ENCODE peak calls at places on chromosomes 6 and 20, in nine cellular contexts. H, B, J, G, V, S, F, M and K are unnamed samples.

GRCh38 chr20:63093966-63094766 is 87.4 kb upstream of the BHLHE23 start:
- DNase-seq in V (peak; percentile 69), J (no peak), H (no peak), F (no peak), G (peak; percentile 22), S (peak; percentile 35), B (no peak), M (peak; percentile 5), K (no peak)

GRCh38 chr6:135304883-135305282 is 123.8 kb downstream of the MYB start:
- DNase-seq in F (no peak), H (no peak), G (no peak), M (no peak), J (no peak), B (no peak), V (no peak), S (no peak), K (no peak)

GRCh38 chr6:20173833-20174796 is 38.2 kb downstream of the MBOAT1 start:
- DNase-seq in M (no peak), J (no peak), B (no peak), V (no peak), S (no peak), F (no peak), G (no peak), H (no peak), K (no peak)

GRCh38 chr20:53736757-53737403 is 143.2 kb upstream of the ZNF217 start:
- DNase-seq in V (no peak), H (peak; percentile 52), F (no peak), B (no peak), S (no peak), G (no peak), J (no peak), M (no peak), K (no peak)

GRCh38 chr6:42359021-42359420 is 92.7 kb downstream of the TRERF1 start:
- DNase-seq in V (peak; percentile 72), F (no peak), M (no peak), G (no peak), J (no peak), H (no peak), S (no peak), B (no peak), K (no peak)

GRCh38 chr6:160927416-160927815 is 64.2 kb upstream of the MAP3K4 start:
- DNase-seq in F (no peak), V (no peak), H (no peak), S (no peak), J (no peak), B (no peak), M (no peak), G (no peak), K (no peak)

GRCh38 chr6:124551711-124552233 is 410.5 kb upstream of the RNF217 start:
- DNase-seq in S (no peak), F (no peak), H (no peak), M (no peak), V (no peak), G (no peak), J (no peak), B (no peak), K (no peak)

GRCh38 chr6:63509652-63510352 is 62.5 kb upstream of the LOC128125822 start:
- DNase-seq in S (no peak), V (no peak), M (no peak), J (no peak), F (peak; percentile 85), G (no peak), B (peak; percentile 62), H (peak; percentile 13), K (no peak)

GRCh38 chr6:49565855-49566254 is 15.4 kb downstream of the C6orf141 start:
- DNase-seq in G (no peak), M (no peak), B (no peak), V (no peak), S (no peak), H (no peak), J (no peak), F (no peak), K (peak; percentile 33)

GRCh38 chr6:167781066-167781767 is 45.5 kb upstream of the AFDN start:
- DNase-seq in B (no peak), J (no peak), V (peak; percentile 32), F (no peak), S (no peak), H (no peak), M (no peak), G (no peak), K (no peak)

GRCh38 chr20:17822039-17822438 is 122.3 kb downstream of the BANF2 start:
- DNase-seq in B (peak; percentile 96), H (no peak), J (no peak), S (no peak), V (no peak), G (no peak), F (peak; percentile 51), M (no peak), K (peak; percentile 59)

GRCh38 chr6:30101939-30102700 is 10.8 kb downstream of the TRIM31 start:
- DNase-seq in B (peak; percentile 75), V (peak; percentile 96), S (peak; percentile 88), G (peak; percentile 96), H (peak; percentile 86), J (peak; percentile 19), F (peak; percentile 81), M (peak; percentile 84), K (peak; percentile 77)

DNA sequence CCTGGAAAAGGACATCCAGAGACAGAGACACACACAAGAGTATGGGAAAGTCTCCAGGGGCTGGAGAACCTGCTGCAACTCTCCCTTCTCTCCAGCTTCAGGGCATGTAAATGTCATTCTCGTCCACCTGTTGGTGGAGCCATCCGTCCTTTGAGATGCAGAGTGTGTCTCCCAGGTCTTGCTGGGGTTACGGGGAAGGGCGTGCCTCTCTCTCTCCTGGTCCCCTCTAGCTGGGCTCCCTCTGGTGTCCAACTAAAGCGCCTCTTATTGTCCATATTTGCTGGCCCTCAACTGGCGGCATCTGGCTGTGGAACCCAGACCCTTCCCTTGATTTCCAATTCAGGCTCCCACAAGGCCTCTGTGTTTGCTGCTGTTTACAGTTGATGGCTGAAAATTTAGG is 244.1 kb downstream of the BMP7 start:
- DNase-seq in S (no peak), B (no peak), J (no peak), M (no peak), F (peak; percentile 34), H (no peak), G (no peak), V (no peak), K (no peak)
- TF ChIP-seq CTCF in S (no peak), B (no peak), J (no peak), M (no peak), F (peak; percentile 10), H (no peak), G (no peak), V (no peak), K (no peak)

GRCh38 chr6:46598215-46598614 is 54.4 kb downstream of the CYP39A1 start:
- DNase-seq in V (no peak), J (no peak), B (no peak), H (no peak), S (no peak), M (no peak), G (no peak), F (no peak), K (no peak)
- TF ChIP-seq CTCF in V (no peak), J (no peak), B (no peak), H (no peak), S (no peak), M (no peak), G (no peak), F (no peak), K (no peak)

DNA sequence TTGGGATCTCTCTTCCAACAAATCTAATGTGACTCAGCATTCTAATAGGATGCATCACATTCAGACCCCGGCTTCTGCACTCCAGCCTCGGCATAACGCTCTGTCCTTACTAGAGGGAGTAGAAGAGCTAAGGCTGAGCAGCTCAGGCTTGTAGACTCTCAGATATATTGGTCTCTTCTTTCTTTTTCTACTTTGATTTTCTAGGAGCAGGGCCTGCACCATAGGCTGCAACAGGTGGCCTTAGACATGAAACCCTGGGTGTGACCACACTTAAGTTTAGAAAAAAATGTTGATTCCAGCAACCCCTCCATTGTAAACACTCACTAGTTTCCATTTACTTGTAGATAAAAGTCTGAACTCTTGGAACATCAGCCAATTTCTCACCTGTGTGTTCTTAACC is 161.7 kb downstream of the PAK5 start:
- DNase-seq in B (no peak), S (no peak), H (no peak), J (no peak), M (no peak), F (no peak), V (no peak), G (no peak), K (no peak)
- TF ChIP-seq CTCF in B (no peak), S (no peak), H (no peak), J (no peak), M (no peak), F (no peak), V (no peak), G (no peak), K (no peak)

DNA sequence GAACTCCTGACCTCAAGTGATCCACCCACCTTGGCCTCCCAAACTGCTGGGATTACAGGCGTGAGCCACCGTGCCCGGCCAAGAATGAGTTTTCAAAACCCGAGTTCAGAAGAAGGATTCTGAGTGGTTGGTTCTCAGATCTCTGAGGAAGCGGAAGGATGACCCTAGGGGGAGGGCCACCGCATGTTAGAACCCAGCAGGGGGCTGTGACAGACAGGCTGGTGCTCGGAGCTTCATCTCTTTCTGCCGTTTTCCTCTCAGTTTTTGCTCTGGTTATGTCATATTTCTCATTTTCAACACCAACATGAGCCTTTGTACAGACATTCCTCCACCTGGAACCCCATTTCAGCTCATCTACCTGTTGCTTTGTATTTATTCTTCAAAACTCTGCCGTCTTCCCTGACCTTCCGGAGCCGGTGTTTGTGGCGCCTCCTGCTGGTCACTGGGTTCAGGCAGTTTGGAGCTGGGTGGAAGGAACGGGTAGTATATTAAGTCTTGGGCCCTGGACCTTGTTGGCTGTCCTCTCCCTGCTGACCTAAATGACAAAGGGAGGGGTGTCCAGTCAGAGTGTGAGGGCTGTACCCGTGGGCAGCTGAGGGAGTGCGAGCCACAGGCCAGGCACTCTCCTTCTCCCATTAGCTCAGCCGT is at the start of gene DEFB123:
- DNase-seq in S (no peak), M (no peak), V (no peak), J (no peak), G (no peak), F (no peak), H (no peak), B (no peak), K (no peak)
- TF ChIP-seq CTCF in S (no peak), M (peak; percentile 66), V (no peak), J (no peak), G (no peak), F (peak; percentile 24), H (peak; percentile 40), B (no peak), K (no peak)

GRCh38 chr6:149266659-149267058 is 50.9 kb upstream of the TAB2 start:
- DNase-seq in V (no peak), M (no peak), S (no peak), G (no peak), H (peak; percentile 47), J (no peak), F (no peak), B (no peak), K (no peak)
- TF ChIP-seq CTCF in V (no peak), M (no peak), S (no peak), G (no peak), H (no peak), J (no peak), F (no peak), B (no peak), K (no peak)

GRCh38 chr20:1299522-1299921 is 29.4 kb downstream of the SDCBP2 start:
- DNase-seq in M (no peak), B (no peak), V (no peak), F (peak; percentile 34), H (peak; percentile 65), S (no peak), G (no peak), J (no peak), K (no peak)
- TF ChIP-seq CTCF in M (peak; percentile 20), B (no peak), V (no peak), F (no peak), H (peak; percentile 41), S (no peak), G (no peak), J (no peak), K (peak; percentile 18)